ENCODE peak calls at places on chromosomes 13 and 19, in eight cellular contexts. One of them, this sample, is unnamed.

GRCh38 chr19:16779539-16780163 is 49.5 kb upstream of the SIN3B start:
- DNase-seq in heart left ventricle: no peak
- DNase-seq in CD8-positive, alpha-beta T cell: no peak
- DNase-seq in heart right ventricle: no peak
- DNase-seq in fibroblast of lung: no peak
- DNase-seq in astrocyte of the spinal cord: no peak
- DNase-seq in SK-N-SH: no peak
- DNase-seq in PC-3: no peak
- DNase-seq in this sample: peak; percentile 16

GRCh38 chr19:35832054-35832453 is 19.4 kb upstream of the PRODH2 start:
- DNase-seq in heart left ventricle: no peak
- DNase-seq in CD8-positive, alpha-beta T cell: no peak
- DNase-seq in heart right ventricle: no peak
- DNase-seq in fibroblast of lung: no peak
- DNase-seq in astrocyte of the spinal cord: no peak
- DNase-seq in SK-N-SH: no peak
- DNase-seq in PC-3: no peak
- DNase-seq in this sample: no peak

GRCh38 chr19:54573330-54573872 is at the start of gene LILRA2:
- DNase-seq in heart left ventricle: no peak
- DNase-seq in CD8-positive, alpha-beta T cell: no peak
- DNase-seq in heart right ventricle: no peak
- DNase-seq in fibroblast of lung: no peak
- DNase-seq in astrocyte of the spinal cord: no peak
- DNase-seq in SK-N-SH: no peak
- DNase-seq in PC-3: no peak
- DNase-seq in this sample: no peak

GRCh38 chr13:35349673-35350278 is 126.7 kb downstream of the MAB21L1 start:
- DNase-seq in heart left ventricle: no peak
- DNase-seq in CD8-positive, alpha-beta T cell: no peak
- DNase-seq in heart right ventricle: no peak
- DNase-seq in fibroblast of lung: peak; percentile 19
- DNase-seq in astrocyte of the spinal cord: peak; percentile 2
- DNase-seq in SK-N-SH: no peak
- DNase-seq in PC-3: peak; percentile 50
- DNase-seq in this sample: peak; percentile 15

GRCh38 chr19:52948025-52948770 is 14.5 kb downstream of the ZNF816 start:
- DNase-seq in heart left ventricle: no peak
- DNase-seq in CD8-positive, alpha-beta T cell: no peak
- DNase-seq in heart right ventricle: no peak
- DNase-seq in fibroblast of lung: no peak
- DNase-seq in astrocyte of the spinal cord: no peak
- DNase-seq in SK-N-SH: no peak
- DNase-seq in PC-3: no peak
- DNase-seq in this sample: no peak

GRCh38 chr19:42284641-42285341 is 15.7 kb downstream of the CIC start:
- DNase-seq in heart left ventricle: peak; percentile 51
- DNase-seq in CD8-positive, alpha-beta T cell: peak; percentile 30
- DNase-seq in heart right ventricle: no peak
- DNase-seq in fibroblast of lung: no peak
- DNase-seq in astrocyte of the spinal cord: no peak
- DNase-seq in SK-N-SH: no peak
- DNase-seq in PC-3: no peak
- DNase-seq in this sample: no peak

GRCh38 chr19:45444318-45445041 is 20.8 kb upstream of the ERCC1 start:
- DNase-seq in heart left ventricle: peak; percentile 97
- DNase-seq in CD8-positive, alpha-beta T cell: peak; percentile 84
- DNase-seq in heart right ventricle: peak; percentile 98
- DNase-seq in fibroblast of lung: peak; percentile 77
- DNase-seq in astrocyte of the spinal cord: peak; percentile 84
- DNase-seq in SK-N-SH: peak; percentile 95
- DNase-seq in PC-3: peak; percentile 75
- DNase-seq in this sample: peak; percentile 88

GRCh38 chr19:35040826-35041547 is 534 bp upstream of the HPN start:
- DNase-seq in heart left ventricle: peak; percentile 98
- DNase-seq in CD8-positive, alpha-beta T cell: peak; percentile 29
- DNase-seq in heart right ventricle: peak; percentile 93
- DNase-seq in fibroblast of lung: no peak
- DNase-seq in astrocyte of the spinal cord: no peak
- DNase-seq in SK-N-SH: no peak
- DNase-seq in PC-3: no peak
- DNase-seq in this sample: peak; percentile 40

GRCh38 chr19:35513231-35513974 is at the start of gene DMKN:
- DNase-seq in heart left ventricle: no peak
- DNase-seq in CD8-positive, alpha-beta T cell: no peak
- DNase-seq in heart right ventricle: no peak
- DNase-seq in fibroblast of lung: peak; percentile 11
- DNase-seq in astrocyte of the spinal cord: no peak
- DNase-seq in SK-N-SH: no peak
- DNase-seq in PC-3: peak; percentile 14
- DNase-seq in this sample: peak; percentile 65

GRCh38 chr19:29528946-29529645 is 3.3 kb downstream of the VSTM2B start:
- DNase-seq in heart left ventricle: no peak
- DNase-seq in CD8-positive, alpha-beta T cell: no peak
- DNase-seq in heart right ventricle: no peak
- DNase-seq in fibroblast of lung: no peak
- DNase-seq in astrocyte of the spinal cord: no peak
- DNase-seq in SK-N-SH: no peak
- DNase-seq in PC-3: no peak
- DNase-seq in this sample: no peak

GRCh38 chr13:95494082-95494681 is 58.3 kb upstream of the CLDN10 start:
- DNase-seq in heart left ventricle: no peak
- DNase-seq in CD8-positive, alpha-beta T cell: no peak
- DNase-seq in heart right ventricle: no peak
- DNase-seq in fibroblast of lung: peak; percentile 52
- DNase-seq in astrocyte of the spinal cord: peak; percentile 75
- DNase-seq in SK-N-SH: peak; percentile 62
- DNase-seq in PC-3: peak; percentile 83
- DNase-seq in this sample: peak; percentile 86

DNA sequence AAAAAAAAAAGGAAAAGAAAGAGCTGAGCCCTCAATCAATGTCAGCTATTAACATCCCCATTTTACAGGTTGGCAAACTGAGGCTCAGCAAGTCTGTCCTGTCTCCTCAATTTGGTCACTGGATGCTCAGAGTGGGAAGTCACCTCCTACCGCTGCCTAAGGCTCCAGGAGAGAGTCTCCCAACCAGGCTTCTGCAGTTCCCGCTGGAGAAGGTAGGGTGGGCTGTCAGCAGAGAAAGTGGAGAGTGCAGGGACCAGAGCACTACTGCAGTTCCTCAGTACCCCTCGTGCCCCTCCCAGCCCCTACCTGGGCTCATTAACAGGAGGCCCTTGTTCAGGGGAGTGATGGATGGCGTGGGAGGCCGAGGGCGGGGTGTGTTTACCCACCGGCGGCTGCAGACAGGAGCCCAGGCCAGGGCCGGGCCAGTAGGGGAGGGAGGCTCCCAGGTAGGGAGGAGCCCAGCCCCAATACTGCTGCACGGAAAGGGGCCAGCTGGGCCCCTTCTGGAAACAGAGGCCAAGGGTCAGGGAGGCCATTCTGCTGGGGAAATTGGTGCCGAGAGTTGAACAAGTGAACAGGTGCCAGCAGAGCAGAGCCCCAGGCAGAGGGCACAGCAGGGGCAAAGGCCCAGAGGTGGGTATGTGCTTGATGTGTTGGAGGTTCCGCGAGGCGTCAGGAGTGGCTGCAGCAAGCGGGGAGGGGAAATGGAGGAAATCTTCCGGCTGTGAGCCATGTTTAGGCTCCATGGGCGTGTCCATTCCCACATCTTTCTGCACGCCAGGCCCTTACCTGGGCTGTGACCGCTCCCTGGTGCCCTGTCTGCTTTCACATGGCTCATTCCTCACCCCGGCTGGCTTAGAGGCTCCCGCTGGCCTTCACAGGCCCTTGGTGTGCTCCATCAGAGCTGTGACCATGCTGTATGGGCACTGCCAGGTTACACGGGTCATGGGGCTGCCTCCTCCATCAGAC is 7.6 kb upstream of the COMP start:
- DNase-seq in heart left ventricle: no peak
- DNase-seq in CD8-positive, alpha-beta T cell: no peak
- DNase-seq in heart right ventricle: no peak
- DNase-seq in fibroblast of lung: no peak
- DNase-seq in astrocyte of the spinal cord: no peak
- DNase-seq in SK-N-SH: no peak
- DNase-seq in PC-3: no peak
- DNase-seq in this sample: no peak
- TF ChIP-seq CTCF in heart left ventricle: no peak
- TF ChIP-seq CTCF in CD8-positive, alpha-beta T cell: no peak
- TF ChIP-seq CTCF in heart right ventricle: no peak
- TF ChIP-seq CTCF in fibroblast of lung: peak; percentile 13
- TF ChIP-seq CTCF in astrocyte of the spinal cord: no peak
- TF ChIP-seq CTCF in SK-N-SH: no peak
- TF ChIP-seq CTCF in PC-3: no peak
- TF ChIP-seq CTCF in this sample: peak; percentile 47

DNA sequence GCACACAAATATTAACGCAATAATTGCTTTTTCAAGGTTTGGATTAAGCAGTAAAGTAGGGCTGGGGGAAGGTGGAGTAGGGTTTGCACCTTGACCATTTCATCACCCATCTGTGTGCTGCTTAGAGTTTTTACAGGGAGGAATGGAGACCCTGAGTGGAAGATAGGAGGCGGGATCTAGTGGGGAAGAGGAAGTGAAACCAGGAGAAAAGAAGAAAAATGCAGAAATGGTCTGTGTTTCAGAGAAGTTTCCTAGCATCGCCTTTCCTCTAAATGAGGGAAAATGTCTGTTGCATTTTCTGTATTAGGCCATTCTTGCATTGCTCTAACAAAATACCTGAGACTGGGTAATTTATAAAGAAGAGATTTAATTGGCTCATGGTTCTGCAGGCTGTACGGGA is 64.1 kb downstream of the TPT1 start:
- DNase-seq in heart left ventricle: no peak
- DNase-seq in CD8-positive, alpha-beta T cell: no peak
- DNase-seq in heart right ventricle: no peak
- DNase-seq in fibroblast of lung: no peak
- DNase-seq in astrocyte of the spinal cord: no peak
- DNase-seq in SK-N-SH: no peak
- DNase-seq in PC-3: no peak
- DNase-seq in this sample: no peak
- H3K4me3 ChIP-seq in heart left ventricle: no peak overlapping the region
- H3K4me3 ChIP-seq in CD8-positive, alpha-beta T cell: no peak overlapping the region
- H3K4me3 ChIP-seq in heart right ventricle: no peak overlapping the region
- H3K4me3 ChIP-seq in fibroblast of lung: no peak overlapping the region
- H3K4me3 ChIP-seq in astrocyte of the spinal cord: no peak overlapping the region
- H3K4me3 ChIP-seq in SK-N-SH: no peak overlapping the region
- H3K4me3 ChIP-seq in PC-3: no peak overlapping the region
- H3K4me3 ChIP-seq in this sample: no peak overlapping the region

GRCh38 chr19:48830965-48831364 is 5.3 kb downstream of the HSD17B14 start:
- DNase-seq in heart left ventricle: no peak
- DNase-seq in CD8-positive, alpha-beta T cell: no peak
- DNase-seq in heart right ventricle: no peak
- DNase-seq in fibroblast of lung: no peak
- DNase-seq in astrocyte of the spinal cord: no peak
- DNase-seq in SK-N-SH: no peak
- DNase-seq in PC-3: no peak
- DNase-seq in this sample: no peak

GRCh38 chr19:48821633-48822032 is 10.8 kb upstream of the BCAT2 start:
- DNase-seq in heart left ventricle: no peak
- DNase-seq in CD8-positive, alpha-beta T cell: no peak
- DNase-seq in heart right ventricle: no peak
- DNase-seq in fibroblast of lung: no peak
- DNase-seq in astrocyte of the spinal cord: no peak
- DNase-seq in SK-N-SH: no peak
- DNase-seq in PC-3: no peak
- DNase-seq in this sample: no peak

GRCh38 chr19:48830088-48830487 is 6.2 kb downstream of the HSD17B14 start:
- DNase-seq in heart left ventricle: no peak
- DNase-seq in CD8-positive, alpha-beta T cell: no peak
- DNase-seq in heart right ventricle: no peak
- DNase-seq in fibroblast of lung: no peak
- DNase-seq in astrocyte of the spinal cord: no peak
- DNase-seq in SK-N-SH: no peak
- DNase-seq in PC-3: no peak
- DNase-seq in this sample: no peak

GRCh38 chr19:48822514-48822913 is 11.7 kb upstream of the BCAT2 start:
- DNase-seq in heart left ventricle: no peak
- DNase-seq in CD8-positive, alpha-beta T cell: no peak
- DNase-seq in heart right ventricle: no peak
- DNase-seq in fibroblast of lung: no peak
- DNase-seq in astrocyte of the spinal cord: no peak
- DNase-seq in SK-N-SH: no peak
- DNase-seq in PC-3: no peak
- DNase-seq in this sample: no peak

DNA sequence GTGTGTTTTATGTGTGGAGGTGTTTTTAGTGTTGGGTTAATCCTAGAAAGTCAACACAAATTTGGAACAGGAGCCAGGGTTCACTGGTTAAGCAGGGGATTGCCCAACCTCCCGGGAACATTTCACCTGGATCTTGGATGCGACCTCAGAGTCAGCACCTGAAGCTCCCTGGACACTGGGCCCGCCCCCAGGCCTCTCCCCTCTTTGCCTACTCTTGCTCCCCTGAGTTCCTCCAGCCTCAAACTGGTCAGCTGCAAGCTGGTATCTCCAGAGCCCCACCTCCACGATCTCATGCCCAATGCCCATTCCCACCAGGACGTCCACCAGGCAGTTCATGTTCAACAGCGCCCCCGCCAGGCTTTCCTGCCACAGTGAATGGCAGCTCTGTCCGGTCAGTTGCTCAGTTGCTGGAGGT is 9.7 kb downstream of the HSD17B14 start:
- DNase-seq in heart left ventricle: no peak
- DNase-seq in CD8-positive, alpha-beta T cell: no peak
- DNase-seq in heart right ventricle: no peak
- DNase-seq in fibroblast of lung: no peak
- DNase-seq in astrocyte of the spinal cord: no peak
- DNase-seq in SK-N-SH: no peak
- DNase-seq in PC-3: no peak
- DNase-seq in this sample: no peak
- TF ChIP-seq CTCF in heart left ventricle: no peak
- TF ChIP-seq CTCF in CD8-positive, alpha-beta T cell: no peak
- TF ChIP-seq CTCF in heart right ventricle: no peak
- TF ChIP-seq CTCF in fibroblast of lung: no peak
- TF ChIP-seq CTCF in astrocyte of the spinal cord: peak; percentile 5
- TF ChIP-seq CTCF in SK-N-SH: peak; percentile 24
- TF ChIP-seq CTCF in PC-3: peak; percentile 22
- TF ChIP-seq CTCF in this sample: peak; percentile 32

GRCh38 chr13:26222523-26223046 is 471 bp upstream of the RNF6 start:
- DNase-seq in heart left ventricle: no peak
- DNase-seq in CD8-positive, alpha-beta T cell: no peak
- DNase-seq in heart right ventricle: peak; percentile 15
- DNase-seq in fibroblast of lung: no peak
- DNase-seq in astrocyte of the spinal cord: no peak
- DNase-seq in SK-N-SH: no peak
- DNase-seq in PC-3: no peak
- DNase-seq in this sample: no peak

GRCh38 chr13:26219726-26220125 is 2.4 kb downstream of the RNF6 start:
- DNase-seq in heart left ventricle: no peak
- DNase-seq in CD8-positive, alpha-beta T cell: no peak
- DNase-seq in heart right ventricle: no peak
- DNase-seq in fibroblast of lung: peak; percentile 65
- DNase-seq in astrocyte of the spinal cord: peak; percentile 29
- DNase-seq in SK-N-SH: no peak
- DNase-seq in PC-3: peak; percentile 11
- DNase-seq in this sample: no peak

GRCh38 chr13:26221721-26222522 is at the start of gene RNF6:
- DNase-seq in heart left ventricle: peak; percentile 96
- DNase-seq in CD8-positive, alpha-beta T cell: peak; percentile 86
- DNase-seq in heart right ventricle: peak; percentile 85
- DNase-seq in fibroblast of lung: peak; percentile 100
- DNase-seq in astrocyte of the spinal cord: peak; percentile 99
- DNase-seq in SK-N-SH: peak; percentile 95
- DNase-seq in PC-3: peak; percentile 94
- DNase-seq in this sample: peak; percentile 100

GRCh38 chr13:26221399-26221720 is 754 bp downstream of the RNF6 start:
- DNase-seq in heart left ventricle: no peak
- DNase-seq in CD8-positive, alpha-beta T cell: no peak
- DNase-seq in heart right ventricle: no peak
- DNase-seq in fibroblast of lung: no peak
- DNase-seq in astrocyte of the spinal cord: no peak
- DNase-seq in SK-N-SH: no peak
- DNase-seq in PC-3: no peak
- DNase-seq in this sample: no peak

GRCh38 chr13:26220575-26220974 is 1.5 kb downstream of the RNF6 start:
- DNase-seq in heart left ventricle: no peak
- DNase-seq in CD8-positive, alpha-beta T cell: no peak
- DNase-seq in heart right ventricle: no peak
- DNase-seq in fibroblast of lung: peak; percentile 71
- DNase-seq in astrocyte of the spinal cord: peak; percentile 25
- DNase-seq in SK-N-SH: no peak
- DNase-seq in PC-3: peak; percentile 49
- DNase-seq in this sample: peak; percentile 74
- H3K4me3 ChIP-seq in heart left ventricle: peak overlapping the region; percentile 70
- H3K4me3 ChIP-seq in CD8-positive, alpha-beta T cell: peak overlapping the region; percentile 97
- H3K4me3 ChIP-seq in heart right ventricle: no peak overlapping the region
- H3K4me3 ChIP-seq in fibroblast of lung: peak overlapping the region; percentile 92
- H3K4me3 ChIP-seq in astrocyte of the spinal cord: peak overlapping the region; percentile 6
- H3K4me3 ChIP-seq in SK-N-SH: peak overlapping the region; percentile 82
- H3K4me3 ChIP-seq in PC-3: peak overlapping the region; percentile 96
- H3K4me3 ChIP-seq in this sample: peak overlapping the region; percentile 89